ENCODE peak calls at places on chromosomes 2 and 18, in eight cellular contexts. One of them, this sample, is unnamed.

GRCh38 chr2:111185496-111186022 is 64.8 kb downstream of the BCL2L11 start:
- DNase-seq in H4: no peak
- DNase-seq in PC-3: peak; percentile 68
- DNase-seq in hypothalamus: no peak
- DNase-seq in amniotic stem cell: no peak
- DNase-seq in T-helper 1 cell: no peak
- DNase-seq in hippocampal formation: no peak
- DNase-seq in ELR: no peak
- DNase-seq in this sample: no peak

GRCh38 chr2:105876191-105876590 is 131.5 kb downstream of the NCK2 start:
- DNase-seq in T-helper 1 cell: no peak
- DNase-seq in hippocampal formation: no peak
- DNase-seq in H4: no peak
- DNase-seq in hypothalamus: no peak
- DNase-seq in amniotic stem cell: no peak
- DNase-seq in PC-3: no peak
- DNase-seq in ELR: no peak
- DNase-seq in this sample: no peak

GRCh38 chr2:100674671-100675070 is 111.9 kb downstream of the PDCL3 start:
- DNase-seq in hippocampal formation: no peak
- DNase-seq in PC-3: no peak
- DNase-seq in hypothalamus: no peak
- DNase-seq in ELR: no peak
- DNase-seq in amniotic stem cell: no peak
- DNase-seq in T-helper 1 cell: no peak
- DNase-seq in H4: no peak
- DNase-seq in this sample: no peak

GRCh38 chr2:226963528-226963927 is 127.7 kb downstream of the RHBDD1 start:
- DNase-seq in hippocampal formation: no peak
- DNase-seq in hypothalamus: no peak
- DNase-seq in H4: peak; percentile 25
- DNase-seq in T-helper 1 cell: no peak
- DNase-seq in PC-3: peak; percentile 71
- DNase-seq in amniotic stem cell: no peak
- DNase-seq in ELR: peak; percentile 71
- DNase-seq in this sample: peak; percentile 51

GRCh38 chr2:55048514-55048924 is 1.7 kb downstream of the RTN4 start:
- DNase-seq in T-helper 1 cell: no peak
- DNase-seq in H4: peak; percentile 34
- DNase-seq in amniotic stem cell: peak; percentile 14
- DNase-seq in hippocampal formation: peak; percentile 67
- DNase-seq in hypothalamus: no peak
- DNase-seq in ELR: peak; percentile 66
- DNase-seq in PC-3: peak; percentile 47
- DNase-seq in this sample: peak; percentile 31

GRCh38 chr2:97713296-97714083 is at the start of gene ZAP70:
- DNase-seq in amniotic stem cell: no peak
- DNase-seq in ELR: no peak
- DNase-seq in PC-3: no peak
- DNase-seq in hippocampal formation: no peak
- DNase-seq in hypothalamus: no peak
- DNase-seq in H4: no peak
- DNase-seq in T-helper 1 cell: peak; percentile 23
- DNase-seq in this sample: no peak

GRCh38 chr2:68789603-68790002 is 55.0 kb downstream of the ARHGAP25 start:
- DNase-seq in H4: no peak
- DNase-seq in T-helper 1 cell: no peak
- DNase-seq in hypothalamus: no peak
- DNase-seq in PC-3: no peak
- DNase-seq in ELR: no peak
- DNase-seq in hippocampal formation: no peak
- DNase-seq in amniotic stem cell: no peak
- DNase-seq in this sample: no peak

GRCh38 chr18:8656226-8656625 is 47.0 kb downstream of the RAB12 start:
- DNase-seq in H4: no peak
- DNase-seq in hypothalamus: no peak
- DNase-seq in ELR: no peak
- DNase-seq in PC-3: no peak
- DNase-seq in T-helper 1 cell: no peak
- DNase-seq in hippocampal formation: no peak
- DNase-seq in amniotic stem cell: no peak
- DNase-seq in this sample: no peak

GRCh38 chr2:211093743-211094303 is 537.4 kb downstream of the CPS1 start:
- DNase-seq in T-helper 1 cell: no peak
- DNase-seq in H4: peak; percentile 6
- DNase-seq in PC-3: peak; percentile 63
- DNase-seq in hippocampal formation: no peak
- DNase-seq in hypothalamus: no peak
- DNase-seq in ELR: peak; percentile 44
- DNase-seq in amniotic stem cell: no peak
- DNase-seq in this sample: peak; percentile 26

GRCh38 chr2:28269019-28269784 is 123.5 kb upstream of the FOSL2 start:
- DNase-seq in H4: peak; percentile 76
- DNase-seq in ELR: peak; percentile 71
- DNase-seq in T-helper 1 cell: no peak
- DNase-seq in hypothalamus: no peak
- DNase-seq in hippocampal formation: no peak
- DNase-seq in amniotic stem cell: no peak
- DNase-seq in PC-3: peak; percentile 78
- DNase-seq in this sample: peak; percentile 85

GRCh38 chr2:16005389-16005788 is 65.0 kb downstream of the MYCN start:
- DNase-seq in hypothalamus: no peak
- DNase-seq in amniotic stem cell: no peak
- DNase-seq in PC-3: no peak
- DNase-seq in T-helper 1 cell: no peak
- DNase-seq in hippocampal formation: no peak
- DNase-seq in H4: no peak
- DNase-seq in ELR: no peak
- DNase-seq in this sample: no peak

GRCh38 chr18:74818776-74819175 is 221.1 kb downstream of the ZNF407 start:
- DNase-seq in hippocampal formation: no peak
- DNase-seq in amniotic stem cell: no peak
- DNase-seq in PC-3: no peak
- DNase-seq in hypothalamus: no peak
- DNase-seq in H4: no peak
- DNase-seq in ELR: no peak
- DNase-seq in T-helper 1 cell: no peak
- DNase-seq in this sample: no peak

GRCh38 chr2:229456091-229456490 is 185.0 kb upstream of the PID1 start:
- DNase-seq in ELR: peak; percentile 36
- DNase-seq in T-helper 1 cell: no peak
- DNase-seq in hippocampal formation: no peak
- DNase-seq in PC-3: no peak
- DNase-seq in hypothalamus: no peak
- DNase-seq in amniotic stem cell: no peak
- DNase-seq in H4: peak; percentile 21
- DNase-seq in this sample: peak; percentile 74

GRCh38 chr2:135056790-135057189 is 4.7 kb downstream of the RAB3GAP1 start:
- DNase-seq in PC-3: no peak
- DNase-seq in T-helper 1 cell: no peak
- DNase-seq in hypothalamus: no peak
- DNase-seq in ELR: no peak
- DNase-seq in amniotic stem cell: no peak
- DNase-seq in H4: peak; percentile 7
- DNase-seq in hippocampal formation: no peak
- DNase-seq in this sample: no peak

GRCh38 chr2:160471950-160472349 is 21.7 kb downstream of the RBMS1 start:
- DNase-seq in hypothalamus: no peak
- DNase-seq in amniotic stem cell: no peak
- DNase-seq in hippocampal formation: no peak
- DNase-seq in H4: no peak
- DNase-seq in ELR: no peak
- DNase-seq in T-helper 1 cell: no peak
- DNase-seq in PC-3: no peak
- DNase-seq in this sample: no peak

GRCh38 chr2:72828840-72829507 is 3.1 kb upstream of the EXOC6B start:
- DNase-seq in T-helper 1 cell: no peak
- DNase-seq in ELR: no peak
- DNase-seq in PC-3: no peak
- DNase-seq in H4: no peak
- DNase-seq in hippocampal formation: no peak
- DNase-seq in hypothalamus: no peak
- DNase-seq in amniotic stem cell: no peak
- DNase-seq in this sample: no peak

GRCh38 chr2:73269686-73270465 is 14.4 kb downstream of the FBXO41 start:
- DNase-seq in amniotic stem cell: no peak
- DNase-seq in hypothalamus: no peak
- DNase-seq in H4: no peak
- DNase-seq in PC-3: no peak
- DNase-seq in T-helper 1 cell: no peak
- DNase-seq in ELR: no peak
- DNase-seq in hippocampal formation: no peak
- DNase-seq in this sample: no peak

GRCh38 chr2:217203086-217203485 is 343.2 kb upstream of the TNP1 start:
- DNase-seq in amniotic stem cell: no peak
- DNase-seq in H4: no peak
- DNase-seq in ELR: no peak
- DNase-seq in hippocampal formation: no peak
- DNase-seq in hypothalamus: no peak
- DNase-seq in PC-3: no peak
- DNase-seq in T-helper 1 cell: no peak
- DNase-seq in this sample: no peak

GRCh38 chr2:74778381-74779371 is 55.3 kb upstream of the HK2 start:
- DNase-seq in amniotic stem cell: no peak
- DNase-seq in hypothalamus: peak; percentile 30
- DNase-seq in H4: no peak
- DNase-seq in T-helper 1 cell: no peak
- DNase-seq in PC-3: no peak
- DNase-seq in hippocampal formation: no peak
- DNase-seq in ELR: peak; percentile 5
- DNase-seq in this sample: no peak

GRCh38 chr2:207830778-207831549 is 61.3 kb upstream of the FZD5 start:
- DNase-seq in PC-3: no peak
- DNase-seq in hippocampal formation: no peak
- DNase-seq in amniotic stem cell: no peak
- DNase-seq in ELR: no peak
- DNase-seq in hypothalamus: no peak
- DNase-seq in H4: no peak
- DNase-seq in T-helper 1 cell: no peak
- DNase-seq in this sample: no peak

GRCh38 chr2:218343591-218343990 is 13.1 kb upstream of the CATIP start:
- DNase-seq in T-helper 1 cell: no peak
- DNase-seq in hippocampal formation: no peak
- DNase-seq in amniotic stem cell: peak; percentile 35
- DNase-seq in PC-3: no peak
- DNase-seq in H4: no peak
- DNase-seq in hypothalamus: no peak
- DNase-seq in ELR: peak; percentile 42
- DNase-seq in this sample: peak; percentile 45

GRCh38 chr2:207156045-207156444 is 9.7 kb downstream of the KLF7 start:
- DNase-seq in T-helper 1 cell: no peak
- DNase-seq in hypothalamus: no peak
- DNase-seq in ELR: no peak
- DNase-seq in PC-3: no peak
- DNase-seq in H4: no peak
- DNase-seq in hippocampal formation: no peak
- DNase-seq in amniotic stem cell: no peak
- DNase-seq in this sample: no peak

This sample was measured in A172.